ENCODE peak calls at places on chromosomes 12 and 14, in seven cellular contexts. X, Y, J, K, G, U and E are unnamed samples.

GRCh38 chr12:116697305-116698130 is 40.4 kb downstream of the SPRING1 start:
- DNase-seq in X (peak), Y (peak), J (peak), K (no peak), G (peak), U (no peak), E (peak)

GRCh38 chr14:59564356-59564755 is 12.3 kb downstream of the CCDC175 start:
- DNase-seq in X (no peak), Y (peak), J (no peak), K (no peak), G (no peak), U (no peak), E (peak)

GRCh38 chr14:32513571-32514009 is 184.5 kb downstream of the AKAP6 start:
- DNase-seq in X (no peak), Y (no peak), J (peak), K (no peak), G (no peak), U (peak), E (no peak)

GRCh38 chr12:104136577-104136976 is 1.4 kb downstream of the NFYB start:
- DNase-seq in X (no peak), Y (no peak), J (peak), K (peak), G (no peak), U (peak), E (no peak)

GRCh38 chr14:68549057-68549421 is 243.8 kb downstream of the ZFP36L1 start:
- DNase-seq in X (no peak), Y (no peak), J (peak), K (peak), G (no peak), U (no peak), E (no peak)

GRCh38 chr14:33564774-33565630 is 385.9 kb downstream of the EGLN3 start:
- DNase-seq in X (peak), Y (peak), J (peak), K (peak), G (no peak), U (peak), E (peak)

GRCh38 chr12:71268598-71268997 is 110.8 kb upstream of the TSPAN8 start:
- DNase-seq in X (no peak), Y (no peak), J (no peak), K (no peak), G (no peak), U (no peak), E (no peak)

GRCh38 chr12:53324113-53324778 is 2.8 kb upstream of the AAAS start:
- DNase-seq in X (peak), Y (no peak), J (no peak), K (no peak), G (peak), U (no peak), E (peak)

GRCh38 chr12:51318846-51319570 is 5.0 kb downstream of the BIN2 start:
- DNase-seq in X (no peak), Y (no peak), J (no peak), K (no peak), G (peak), U (no peak), E (no peak)

GRCh38 chr12:54956818-54957641 is 27.5 kb downstream of the TESPA1 start:
- DNase-seq in X (no peak), Y (peak), J (no peak), K (no peak), G (no peak), U (no peak), E (no peak)

GRCh38 chr12:14256139-14256538 is 109.3 kb upstream of the ATF7IP start:
- DNase-seq in X (no peak), Y (no peak), J (peak), K (peak), G (no peak), U (peak), E (no peak)

GRCh38 chr12:10165421-10165820 is 6.5 kb downstream of the OLR1 start:
- DNase-seq in X (no peak), Y (peak), J (no peak), K (peak), G (no peak), U (no peak), E (no peak)

GRCh38 chr12:112992541-112993398 is 14.5 kb downstream of the OAS2 start:
- DNase-seq in X (peak), Y (peak), J (peak), K (peak), G (peak), U (peak), E (peak)

GRCh38 chr12:76143343-76144252 is 59.1 kb upstream of the NAP1L1 start:
- DNase-seq in X (no peak), Y (no peak), J (no peak), K (no peak), G (peak), U (no peak), E (no peak)

GRCh38 chr12:57372233-57372632 is 58.6 kb downstream of the R3HDM2 start:
- DNase-seq in X (no peak), Y (no peak), J (peak), K (peak), G (no peak), U (peak), E (no peak)

GRCh38 chr12:64611430-64612286 is 1.4 kb downstream of the RASSF3 start:
- DNase-seq in X (no peak), Y (no peak), J (peak), K (peak), G (no peak), U (peak), E (peak)

GRCh38 chr12:32859389-32859788 is 37.2 kb downstream of the PKP2 start:
- DNase-seq in X (no peak), Y (no peak), J (no peak), K (no peak), G (no peak), U (no peak), E (no peak)

GRCh38 chr12:93319523-93320045 is 58.1 kb upstream of the NUDT4 start:
- DNase-seq in X (no peak), Y (no peak), J (peak), K (no peak), G (no peak), U (no peak), E (no peak)

GRCh38 chr14:102835959-102836358 is 58.7 kb downstream of the TRAF3 start:
- DNase-seq in X (no peak), Y (no peak), J (no peak), K (no peak), G (no peak), U (no peak), E (no peak)

GRCh38 chr12:18752280-18752920 is 14.5 kb downstream of the CAPZA3 start:
- DNase-seq in X (peak), Y (peak), J (peak), K (peak), G (no peak), U (no peak), E (peak)

GRCh38 chr14:89767861-89768268 is 186.7 kb downstream of the EFCAB11 start:
- DNase-seq in X (peak), Y (peak), J (peak), K (peak), G (peak), U (peak), E (peak)

GRCh38 chr12:51377099-51377984 is 13.9 kb downstream of the GALNT6 start:
- DNase-seq in X (no peak), Y (no peak), J (no peak), K (no peak), G (peak), U (no peak), E (no peak)

GRCh38 chr12:51320695-51321320 is 3.2 kb downstream of the BIN2 start:
- DNase-seq in X (peak), Y (peak), J (peak), K (peak), G (peak), U (no peak), E (peak)

GRCh38 chr12:5433081-5433839 is 1.4 kb downstream of the NTF3 start:
- DNase-seq in X (peak), Y (peak), J (peak), K (peak), G (no peak), U (no peak), E (peak)

GRCh38 chr14:33530358-33530757 is 420.5 kb downstream of the EGLN3 start:
- DNase-seq in X (no peak), Y (no peak), J (no peak), K (no peak), G (no peak), U (no peak), E (no peak)

GRCh38 chr12:130070017-130070653 is 92.1 kb upstream of the FZD10 start:
- DNase-seq in X (no peak), Y (peak), J (no peak), K (no peak), G (no peak), U (no peak), E (peak)

GRCh38 chr12:8993827-8994226 is 4.5 kb downstream of the KLRG1 start:
- DNase-seq in X (no peak), Y (no peak), J (no peak), K (no peak), G (no peak), U (no peak), E (no peak)

GRCh38 chr12:49518914-49519573 is 19.8 kb upstream of the KCNH3 start:
- DNase-seq in X (no peak), Y (no peak), J (peak), K (peak), G (no peak), U (peak), E (no peak)

GRCh38 chr12:10574307-10574706 is 39.1 kb downstream of the MAGOHB start:
- DNase-seq in X (no peak), Y (no peak), J (no peak), K (no peak), G (no peak), U (no peak), E (no peak)

GRCh38 chr12:10186299-10186698 is 7.5 kb downstream of the TMEM52B start:
- DNase-seq in X (no peak), Y (no peak), J (no peak), K (no peak), G (no peak), U (no peak), E (no peak)

GRCh38 chr12:31331242-31331641 is 5.3 kb upstream of the SINHCAF start:
- DNase-seq in X (no peak), Y (no peak), J (no peak), K (no peak), G (no peak), U (no peak), E (no peak)

GRCh38 chr14:72766296-72766695 is 127.6 kb downstream of the DPF3 start:
- DNase-seq in X (no peak), Y (no peak), J (no peak), K (no peak), G (no peak), U (no peak), E (no peak)

GRCh38 chr14:56996721-56997399 is 186.6 kb upstream of the OTX2 start:
- DNase-seq in X (no peak), Y (no peak), J (no peak), K (no peak), G (no peak), U (no peak), E (no peak)

GRCh38 chr12:120532701-120533238 is 1.4 kb upstream of the RNF10 start:
- DNase-seq in X (no peak), Y (no peak), J (no peak), K (no peak), G (no peak), U (no peak), E (no peak)

GRCh38 chr14:73238262-73238852 is 1.1 kb downstream of the PAPLN start:
- DNase-seq in X (no peak), Y (peak), J (peak), K (peak), G (no peak), U (peak), E (no peak)

GRCh38 chr12:90974286-90974685 is 19.3 kb upstream of the CCER1 start:
- DNase-seq in X (no peak), Y (no peak), J (peak), K (peak), G (no peak), U (no peak), E (no peak)
- H3K9ac ChIP-seq in X (no peak), Y (no peak), J (no peak), K (no peak), G (no peak), U (no peak), E (no peak)

DNA sequence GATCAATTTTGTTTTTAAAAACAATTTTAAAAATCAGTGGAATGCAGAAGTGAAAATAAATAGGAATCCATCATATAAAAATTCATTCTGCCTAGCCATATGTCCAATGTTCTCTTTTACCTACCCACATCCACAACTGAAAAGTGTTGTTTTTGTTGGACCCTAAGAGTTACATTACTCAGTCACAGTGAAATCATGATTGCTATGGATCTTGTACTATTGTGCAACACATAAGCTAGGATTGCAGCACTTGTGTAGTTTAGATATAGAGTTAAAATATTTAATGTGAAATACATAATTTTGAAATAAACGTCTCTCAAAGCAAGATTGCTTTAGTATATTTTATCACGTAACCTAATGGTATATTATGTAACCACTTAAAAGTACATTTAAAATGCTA is 213.3 kb upstream of the CLEC14A start:
- DNase-seq in X (no peak), Y (no peak), J (peak), K (no peak), G (no peak), U (no peak), E (no peak)
- H3K9ac ChIP-seq in X (no peak), Y (no peak), J (no peak), K (no peak), G (no peak), U (no peak), E (no peak)

GRCh38 chr12:3017281-3017680 is 58.1 kb downstream of the TEAD4 start:
- DNase-seq in X (no peak), Y (no peak), J (no peak), K (no peak), G (no peak), U (no peak), E (no peak)
- H3K9ac ChIP-seq in X (no peak), Y (no peak), J (no peak), K (no peak), G (no peak), U (no peak), E (no peak)

DNA sequence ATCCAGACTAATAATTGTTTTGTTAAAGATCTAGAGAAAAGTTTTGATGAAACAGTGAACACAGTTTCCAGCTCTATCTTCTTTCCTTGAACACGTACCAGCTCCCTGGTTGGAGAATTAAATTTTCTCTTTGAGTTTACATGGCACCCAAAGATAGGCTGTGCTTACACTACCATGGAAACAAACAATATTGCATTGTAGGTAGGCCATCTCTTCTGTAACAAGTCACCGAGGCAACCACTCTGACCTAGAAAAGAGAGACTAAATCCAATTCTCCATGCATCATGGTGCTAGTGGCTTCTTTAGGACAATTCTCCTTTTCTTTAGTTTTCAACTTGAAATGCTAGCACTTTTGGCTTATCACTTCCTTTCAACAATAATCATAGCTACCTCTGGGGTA is 9.9 kb downstream of the BMAL2 start:
- DNase-seq in X (no peak), Y (no peak), J (peak), K (no peak), G (no peak), U (no peak), E (no peak)
- H3K9ac ChIP-seq in X (no peak), Y (no peak), J (peak), K (no peak), G (no peak), U (no peak), E (no peak)

GRCh38 chr12:3299929-3300832 is 190.8 kb upstream of the PRMT8 start:
- DNase-seq in X (peak), Y (peak), J (peak), K (peak), G (peak), U (peak), E (peak)
- H3K9ac ChIP-seq in X (no peak), Y (no peak), J (peak), K (peak), G (no peak), U (peak), E (no peak)

GRCh38 chr14:27845902-27846301 is 920.7 kb upstream of the FOXG1 start:
- DNase-seq in X (no peak), Y (no peak), J (no peak), K (no peak), G (no peak), U (no peak), E (no peak)
- H3K9ac ChIP-seq in X (no peak), Y (no peak), J (no peak), K (no peak), G (no peak), U (no peak), E (no peak)

DNA sequence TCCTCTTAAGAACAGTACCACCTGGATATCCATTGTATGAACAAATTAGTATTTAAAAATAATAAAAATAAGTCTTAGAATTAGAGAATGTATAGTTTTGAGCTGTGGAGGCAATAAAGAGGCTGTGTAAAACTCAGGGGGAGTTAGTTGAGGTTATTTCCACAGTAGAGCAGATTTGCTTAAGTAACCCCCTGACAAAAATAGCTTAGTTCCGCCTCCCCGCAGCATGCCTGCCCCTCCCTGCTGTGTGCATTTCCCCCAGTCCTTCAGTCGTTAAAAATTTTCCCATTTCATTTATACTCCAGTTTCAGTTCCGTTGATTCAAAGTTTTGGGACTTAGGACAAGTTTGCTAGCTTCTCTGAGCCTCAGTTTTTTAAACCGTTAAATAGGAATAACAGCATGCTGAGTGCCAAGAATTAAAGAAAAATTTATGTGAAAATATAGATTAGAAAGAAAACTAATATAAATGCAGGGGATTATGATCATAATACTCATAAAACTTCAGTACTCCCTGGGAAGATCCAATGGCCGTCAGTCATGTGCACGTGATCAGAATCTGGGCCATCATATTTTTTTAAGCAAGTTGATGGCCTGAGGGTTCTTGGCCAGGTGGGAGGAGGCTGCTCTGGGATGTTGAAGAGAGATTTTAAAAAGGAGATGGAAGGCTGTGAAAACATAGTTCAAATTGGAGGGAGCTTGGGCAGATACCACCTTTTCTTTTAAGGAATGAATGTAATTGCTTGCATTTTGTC is 14.5 kb upstream of the SLC38A2 start:
- DNase-seq in X (peak), Y (peak), J (peak), K (peak), G (no peak), U (no peak), E (peak)
- H3K9ac ChIP-seq in X (no peak), Y (peak), J (peak), K (peak), G (no peak), U (peak), E (no peak)

DNA sequence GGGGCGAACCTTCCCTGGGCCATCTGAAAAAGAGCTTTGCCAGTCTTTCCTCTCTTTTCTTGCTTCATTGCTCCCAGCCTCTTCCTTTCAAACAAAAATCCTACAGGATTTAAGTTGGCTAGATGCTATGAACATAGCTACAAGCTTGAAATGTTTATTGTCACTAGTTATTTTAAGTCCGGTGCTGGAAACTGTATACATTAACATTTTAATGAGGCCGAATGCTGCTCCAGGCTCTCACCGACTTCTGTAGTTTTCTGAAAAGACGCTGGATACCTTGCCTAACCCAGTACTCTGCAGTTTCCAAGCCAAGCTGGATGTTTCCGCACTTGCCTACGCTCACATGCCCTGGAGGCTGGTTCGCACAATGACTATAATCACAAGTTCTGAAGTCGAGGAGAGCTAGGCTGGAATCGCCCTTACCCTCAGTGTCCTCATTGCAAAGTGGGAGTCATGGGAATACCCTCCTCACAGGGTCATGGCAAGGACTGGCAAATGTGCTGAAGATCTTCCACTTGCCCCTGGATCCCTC is 39.1 kb downstream of the LTBP2 start:
- DNase-seq in X (no peak), Y (no peak), J (no peak), K (peak), G (no peak), U (peak), E (no peak)
- H3K9ac ChIP-seq in X (no peak), Y (no peak), J (peak), K (peak), G (no peak), U (peak), E (no peak)